ENCODE peak calls at places on chromosomes 6 and 20, in four cellular contexts. One of them, this sample, is unnamed.
A peak's percentile ranks its signal among the peaks of the same experiment; 100 is the strongest.

GRCh38 chr20:45405566-45406259 is 2.4 kb upstream of the DBNDD2 start:
- DNase-seq in cardiac fibroblast: peak; percentile 22
- DNase-seq in foreskin fibroblast: peak; percentile 39
- DNase-seq in transverse colon: peak; percentile 66
- DNase-seq in this sample: no peak

GRCh38 chr6:43880236-43881120 is 110.5 kb downstream of the VEGFA start:
- DNase-seq in cardiac fibroblast: no peak
- DNase-seq in transverse colon: no peak
- DNase-seq in foreskin fibroblast: no peak
- DNase-seq in this sample: no peak

GRCh38 chr20:20443509-20443908 is 75.6 kb downstream of the INSM1 start:
- DNase-seq in foreskin fibroblast: no peak
- DNase-seq in transverse colon: no peak
- DNase-seq in cardiac fibroblast: no peak
- DNase-seq in this sample: no peak

GRCh38 chr6:91278416-91278815 is 691.5 kb upstream of the MAP3K7 start:
- DNase-seq in transverse colon: no peak
- DNase-seq in foreskin fibroblast: no peak
- DNase-seq in cardiac fibroblast: no peak
- DNase-seq in this sample: no peak

GRCh38 chr6:105553174-105553573 is 150.3 kb upstream of the PREP start:
- DNase-seq in transverse colon: peak; percentile 26
- DNase-seq in foreskin fibroblast: no peak
- DNase-seq in cardiac fibroblast: no peak
- DNase-seq in this sample: no peak

GRCh38 chr6:87391334-87391733 is 16.4 kb upstream of the CFAP206 start:
- DNase-seq in cardiac fibroblast: peak; percentile 44
- DNase-seq in transverse colon: no peak
- DNase-seq in foreskin fibroblast: peak; percentile 57
- DNase-seq in this sample: peak; percentile 50

GRCh38 chr6:48474764-48475674 is 364.0 kb upstream of the PTCHD4 start:
- DNase-seq in transverse colon: no peak
- DNase-seq in foreskin fibroblast: peak; percentile 24
- DNase-seq in cardiac fibroblast: no peak
- DNase-seq in this sample: peak; percentile 2

GRCh38 chr20:7841967-7842301 is 98.3 kb downstream of the HAO1 start:
- DNase-seq in cardiac fibroblast: peak; percentile 97
- DNase-seq in foreskin fibroblast: peak; percentile 96
- DNase-seq in transverse colon: no peak
- DNase-seq in this sample: peak; percentile 90

GRCh38 chr6:15250440-15251168 is 4.7 kb downstream of the JARID2 start:
- DNase-seq in foreskin fibroblast: no peak
- DNase-seq in transverse colon: no peak
- DNase-seq in cardiac fibroblast: no peak
- DNase-seq in this sample: no peak

GRCh38 chr6:170098428-170099170 is 192.3 kb downstream of the DLL1 start:
- DNase-seq in transverse colon: peak; percentile 5
- DNase-seq in cardiac fibroblast: no peak
- DNase-seq in foreskin fibroblast: no peak
- DNase-seq in this sample: no peak

GRCh38 chr20:47392015-47392720 is 35.7 kb upstream of the ZMYND8 start:
- DNase-seq in transverse colon: no peak
- DNase-seq in cardiac fibroblast: peak; percentile 99
- DNase-seq in foreskin fibroblast: peak; percentile 98
- DNase-seq in this sample: peak; percentile 94

GRCh38 chr6:62400521-62401259 is 114.7 kb upstream of the KHDRBS2 start:
- DNase-seq in transverse colon: no peak
- DNase-seq in cardiac fibroblast: no peak
- DNase-seq in foreskin fibroblast: no peak
- DNase-seq in this sample: no peak

GRCh38 chr6:30490031-30490876 is 945 bp downstream of the HLA-E start:
- DNase-seq in foreskin fibroblast: peak; percentile 81
- DNase-seq in transverse colon: peak; percentile 82
- DNase-seq in cardiac fibroblast: peak; percentile 63
- DNase-seq in this sample: peak; percentile 74

GRCh38 chr6:6715465-6715864 is 126.9 kb downstream of the LY86 start:
- DNase-seq in cardiac fibroblast: no peak
- DNase-seq in transverse colon: no peak
- DNase-seq in foreskin fibroblast: no peak
- DNase-seq in this sample: no peak

GRCh38 chr6:71387179-71387578 is 98.6 kb downstream of the OGFRL1 start:
- DNase-seq in cardiac fibroblast: peak; percentile 84
- DNase-seq in transverse colon: no peak
- DNase-seq in foreskin fibroblast: peak; percentile 86
- DNase-seq in this sample: peak; percentile 87

GRCh38 chr6:44733146-44733545 is 345.6 kb downstream of the CDC5L start:
- DNase-seq in transverse colon: no peak
- DNase-seq in cardiac fibroblast: no peak
- DNase-seq in foreskin fibroblast: no peak
- DNase-seq in this sample: no peak

GRCh38 chr6:166579234-166579575 is 7.3 kb downstream of the RAMACL start:
- DNase-seq in transverse colon: no peak
- DNase-seq in cardiac fibroblast: no peak
- DNase-seq in foreskin fibroblast: no peak
- DNase-seq in this sample: no peak

GRCh38 chr6:151488226-151488625 is 5.6 kb upstream of the CCDC170 start:
- DNase-seq in cardiac fibroblast: peak; percentile 43
- DNase-seq in foreskin fibroblast: no peak
- DNase-seq in transverse colon: no peak
- DNase-seq in this sample: no peak

GRCh38 chr6:158911746-158912158 is 88.2 kb downstream of the RSPH3 start:
- DNase-seq in transverse colon: no peak
- DNase-seq in cardiac fibroblast: no peak
- DNase-seq in foreskin fibroblast: no peak
- DNase-seq in this sample: no peak

GRCh38 chr6:15129872-15130271 is 116.0 kb upstream of the JARID2 start:
- DNase-seq in transverse colon: no peak
- DNase-seq in cardiac fibroblast: no peak
- DNase-seq in foreskin fibroblast: no peak
- DNase-seq in this sample: no peak

GRCh38 chr6:76866091-76866490 is 597.2 kb downstream of the HTR1B start:
- DNase-seq in cardiac fibroblast: peak; percentile 9
- DNase-seq in foreskin fibroblast: no peak
- DNase-seq in transverse colon: no peak
- DNase-seq in this sample: no peak

GRCh38 chr6:144104898-144105487 is 9.6 kb upstream of the SF3B5 start:
- DNase-seq in transverse colon: no peak
- DNase-seq in foreskin fibroblast: peak; percentile 85
- DNase-seq in cardiac fibroblast: peak; percentile 89
- DNase-seq in this sample: peak; percentile 90

GRCh38 chr20:45826381-45827019 is 612 bp downstream of the TNNC2 start:
- DNase-seq in foreskin fibroblast: peak; percentile 71
- DNase-seq in transverse colon: no peak
- DNase-seq in cardiac fibroblast: peak; percentile 25
- DNase-seq in this sample: peak; percentile 71

GRCh38 chr6:32057966-32058365 is 19.8 kb downstream of the CYP21A2 start:
- DNase-seq in transverse colon: no peak
- DNase-seq in cardiac fibroblast: no peak
- DNase-seq in foreskin fibroblast: no peak
- DNase-seq in this sample: no peak

GRCh38 chr6:52670502-52671409 is at the start of gene TMEM14A:
- DNase-seq in foreskin fibroblast: peak; percentile 99
- DNase-seq in cardiac fibroblast: peak; percentile 92
- DNase-seq in transverse colon: peak; percentile 98
- DNase-seq in this sample: peak; percentile 93

GRCh38 chr6:35919085-35919826 is 1.6 kb downstream of the SRPK1 start:
- DNase-seq in cardiac fibroblast: peak; percentile 82
- DNase-seq in foreskin fibroblast: peak; percentile 13
- DNase-seq in transverse colon: no peak
- DNase-seq in this sample: peak; percentile 53

GRCh38 chr20:32024683-32025295 is 14.6 kb downstream of the CCM2L start:
- DNase-seq in transverse colon: no peak
- DNase-seq in cardiac fibroblast: no peak
- DNase-seq in foreskin fibroblast: no peak
- DNase-seq in this sample: no peak

GRCh38 chr20:43843096-43843964 is 71.3 kb upstream of the TOX2 start:
- DNase-seq in cardiac fibroblast: peak; percentile 92
- DNase-seq in transverse colon: no peak
- DNase-seq in foreskin fibroblast: peak; percentile 94
- DNase-seq in this sample: peak; percentile 79

GRCh38 chr6:75436869-75437268 is 56.7 kb downstream of the FILIP1 start:
- DNase-seq in cardiac fibroblast: peak; percentile 22
- DNase-seq in transverse colon: peak; percentile 20
- DNase-seq in foreskin fibroblast: peak; percentile 33
- DNase-seq in this sample: no peak

DNA sequence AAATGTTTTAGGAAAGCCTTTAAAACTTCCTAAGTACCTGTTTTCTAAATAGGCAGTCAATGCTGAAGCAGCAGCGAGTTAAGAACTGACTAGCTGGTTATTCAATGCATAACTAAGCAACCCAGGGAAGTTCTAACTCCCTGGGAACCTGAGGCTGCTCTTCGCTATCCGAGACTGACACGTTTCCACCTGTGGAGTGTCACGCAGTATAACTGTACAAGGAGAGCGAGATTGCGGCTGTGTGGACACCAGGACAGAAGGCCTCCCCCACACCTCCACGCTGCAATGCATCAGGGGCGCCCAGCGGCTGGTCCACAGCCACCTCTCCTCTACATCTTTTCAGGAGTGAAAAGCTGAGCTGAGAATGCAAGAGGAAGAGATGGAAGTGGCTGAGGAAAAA is 8.0 kb downstream of the PXDC1 start:
- DNase-seq in foreskin fibroblast: no peak
- DNase-seq in cardiac fibroblast: no peak
- DNase-seq in transverse colon: peak; percentile 5
- DNase-seq in this sample: no peak
- H3K4me3 ChIP-seq in foreskin fibroblast: no peak overlapping the region
- H3K4me3 ChIP-seq in cardiac fibroblast: no peak overlapping the region
- H3K4me3 ChIP-seq in transverse colon: no peak overlapping the region
- H3K4me3 ChIP-seq in this sample: no peak overlapping the region

GRCh38 chr20:6142348-6142993 is 19.6 kb upstream of the FERMT1 start:
- DNase-seq in transverse colon: peak; percentile 52
- DNase-seq in foreskin fibroblast: peak; percentile 79
- DNase-seq in cardiac fibroblast: peak; percentile 79
- DNase-seq in this sample: peak; percentile 82

DNA sequence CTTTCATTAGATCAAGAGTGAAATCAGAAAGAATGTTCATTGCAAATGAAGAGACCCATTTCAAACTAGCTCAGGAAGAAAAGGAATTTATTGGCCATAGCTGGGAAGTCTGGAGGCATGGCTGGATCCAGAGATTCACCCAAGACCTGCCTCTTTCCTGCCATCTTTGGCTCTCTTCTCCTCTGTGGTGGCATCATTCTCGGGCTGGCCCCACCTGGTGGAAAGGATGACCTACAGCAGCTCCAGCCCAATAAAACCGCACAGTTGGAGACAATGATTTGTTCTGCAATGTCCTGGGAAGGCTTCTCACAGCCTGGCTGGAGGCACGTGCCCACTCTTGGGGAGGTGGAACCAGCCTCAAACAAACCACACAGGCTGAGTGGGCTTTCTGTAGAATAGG is 18.1 kb upstream of the FERMT1 start:
- DNase-seq in cardiac fibroblast: peak; percentile 23
- DNase-seq in transverse colon: no peak
- DNase-seq in foreskin fibroblast: no peak
- DNase-seq in this sample: peak; percentile 17
- TF ChIP-seq CTCF in cardiac fibroblast: no peak
- TF ChIP-seq CTCF in transverse colon: no peak
- TF ChIP-seq CTCF in foreskin fibroblast: no peak
- TF ChIP-seq CTCF in this sample: peak; percentile 44

GRCh38 chr20:1718604-1719384 is 61.2 kb upstream of the SIRPG start:
- DNase-seq in cardiac fibroblast: peak; percentile 69
- DNase-seq in transverse colon: no peak
- DNase-seq in foreskin fibroblast: peak; percentile 70
- DNase-seq in this sample: peak; percentile 14

GRCh38 chr20:1722513-1723050 is 65.0 kb upstream of the SIRPG start:
- DNase-seq in transverse colon: no peak
- DNase-seq in foreskin fibroblast: no peak
- DNase-seq in cardiac fibroblast: no peak
- DNase-seq in this sample: no peak

GRCh38 chr20:1720226-1720625 is 62.6 kb upstream of the SIRPG start:
- DNase-seq in transverse colon: no peak
- DNase-seq in foreskin fibroblast: no peak
- DNase-seq in cardiac fibroblast: no peak
- DNase-seq in this sample: no peak

GRCh38 chr20:1721687-1722512 is 64.3 kb upstream of the SIRPG start:
- DNase-seq in foreskin fibroblast: no peak
- DNase-seq in cardiac fibroblast: no peak
- DNase-seq in transverse colon: peak; percentile 38
- DNase-seq in this sample: no peak

GRCh38 chr20:1720845-1721475 is 63.4 kb upstream of the SIRPG start:
- DNase-seq in transverse colon: no peak
- DNase-seq in foreskin fibroblast: no peak
- DNase-seq in cardiac fibroblast: no peak
- DNase-seq in this sample: no peak
- H3K4me3 ChIP-seq in transverse colon: no peak overlapping the region
- H3K4me3 ChIP-seq in foreskin fibroblast: no peak overlapping the region
- H3K4me3 ChIP-seq in cardiac fibroblast: no peak overlapping the region
- H3K4me3 ChIP-seq in this sample: no peak overlapping the region

DNA sequence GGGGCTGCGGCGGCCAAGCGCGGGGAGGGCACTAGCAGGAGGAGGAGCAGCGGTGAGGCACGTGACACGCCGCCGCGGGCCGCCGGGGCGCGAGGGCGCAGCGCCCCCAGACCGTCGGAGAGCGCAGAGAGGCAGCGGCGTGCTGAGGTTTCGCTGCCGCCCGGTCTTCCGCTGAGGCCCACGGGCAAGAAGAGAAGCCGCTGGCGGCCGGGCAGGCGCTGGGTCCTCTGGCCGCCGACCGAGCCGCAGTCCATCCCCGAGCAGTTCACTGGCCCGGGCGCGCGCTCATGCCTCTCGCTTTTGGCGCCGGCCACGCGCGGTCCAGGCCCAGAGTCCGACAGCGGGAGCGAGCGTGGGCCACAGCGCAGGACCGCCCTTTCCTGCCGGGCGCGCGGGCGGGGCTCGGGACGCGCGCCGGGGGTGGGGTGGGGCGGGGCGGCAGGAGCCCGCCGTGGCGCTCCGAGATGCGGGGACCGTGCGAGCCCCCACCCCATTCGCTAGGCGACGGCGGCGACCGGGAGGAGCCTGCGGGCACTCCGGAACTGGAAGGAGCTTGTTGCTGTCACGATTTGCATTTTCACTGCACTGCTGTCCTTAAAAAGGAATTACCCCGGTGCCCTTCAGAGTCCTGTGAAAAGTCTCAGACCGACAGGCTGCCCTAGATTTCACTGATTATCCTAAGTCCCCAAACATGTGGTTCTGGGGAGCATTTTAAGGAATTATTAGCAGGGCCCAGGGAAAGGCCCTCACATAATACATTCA is at the start of gene MCUR1:
- DNase-seq in foreskin fibroblast: peak; percentile 95
- DNase-seq in cardiac fibroblast: peak; percentile 81
- DNase-seq in transverse colon: peak; percentile 91
- DNase-seq in this sample: peak; percentile 81
- TF ChIP-seq CTCF in foreskin fibroblast: no peak
- TF ChIP-seq CTCF in cardiac fibroblast: no peak
- TF ChIP-seq CTCF in transverse colon: no peak
- TF ChIP-seq CTCF in this sample: no peak

This sample was measured in choroid plexus epithelial cell.